ENCODE peak calls at places on chromosomes 7 and 10, in ten cellular contexts. V is stimulated activated CD8-positive, alpha-beta memory T cell treated with anti-CD3 and anti-CD28 coated beads, Interleukin-7, amount 100 ng/mL, for 48 hours; I is NCI-H1092 treated with DMSO at 0.1 percent for 48 hours; K is GM19239; P is EL; U is colonic mucosa; H is fibroblast of gingiva; L is Calu3; J is effector CD8-positive, alpha-beta T cell; C is activated gamma-delta T cell treated with anti-CD3 and anti-CD28 coated beads, Interleukin-2, amount 50 U/mL, for 16 hours. E is an unnamed sample.
A peak's percentile ranks its signal among the peaks of the same experiment; 100 is the strongest.

GRCh38 chr7:151647006-151647405 is 127.3 kb upstream of the RHEB start:
- DNase-seq in L (no peak), P (no peak), V (no peak), C (no peak), H (no peak), I (no peak), K (no peak), J (no peak), U (no peak), E (peak; percentile 35)

GRCh38 chr7:98760201-98760651 is 109.6 kb downstream of the TMEM130 start:
- DNase-seq in J (no peak), C (no peak), I (no peak), L (no peak), K (no peak), U (no peak), V (no peak), H (no peak), P (peak; percentile 46), E (peak; percentile 88)

GRCh38 chr10:112082134-112082533 is 101.4 kb downstream of the GPAM start:
- DNase-seq in V (no peak), K (no peak), L (no peak), I (no peak), H (no peak), P (no peak), C (no peak), U (peak; percentile 17), J (no peak), E (no peak)

GRCh38 chr10:22442063-22442462 is 96.8 kb downstream of the SPAG6 start:
- DNase-seq in P (no peak), U (no peak), V (no peak), I (no peak), J (no peak), H (no peak), L (no peak), C (no peak), K (no peak), E (no peak)

GRCh38 chr10:101223274-101224059 is 5.8 kb downstream of the LBX1 start:
- DNase-seq in I (no peak), U (no peak), J (no peak), V (no peak), H (no peak), L (no peak), K (no peak), C (no peak), P (no peak), E (no peak)

GRCh38 chr10:14056545-14057332 is 274.0 kb downstream of the FRMD4A start:
- DNase-seq in J (no peak), V (no peak), P (peak; percentile 80), C (no peak), K (no peak), I (peak; percentile 75), U (no peak), L (no peak), H (peak; percentile 97), E (no peak)

GRCh38 chr10:68135922-68136718 is 26.8 kb downstream of the MYPN start:
- DNase-seq in C (no peak), P (peak; percentile 91), K (no peak), J (no peak), U (peak; percentile 21), V (no peak), I (no peak), L (peak; percentile 52), H (peak; percentile 74), E (no peak)

GRCh38 chr10:8670461-8670860 is 616.0 kb downstream of the GATA3 start:
- DNase-seq in P (no peak), U (no peak), J (no peak), V (no peak), H (no peak), I (no peak), L (no peak), C (no peak), K (no peak), E (no peak)

GRCh38 chr7:29116361-29116760 is 30.0 kb downstream of the CPVL start:
- DNase-seq in H (no peak), C (no peak), J (no peak), K (no peak), L (no peak), V (no peak), U (no peak), I (no peak), P (no peak), E (no peak)

GRCh38 chr7:131231381-131232220 is 96.1 kb upstream of the MKLN1 start:
- DNase-seq in I (no peak), V (peak; percentile 30), K (peak; percentile 44), L (no peak), J (peak; percentile 6), U (peak; percentile 31), C (peak; percentile 48), H (peak; percentile 55), P (peak; percentile 36), E (peak; percentile 19)

GRCh38 chr10:1380075-1380793 is 324.0 kb downstream of the WDR37 start:
- DNase-seq in K (no peak), U (peak; percentile 14), H (no peak), L (no peak), V (no peak), J (no peak), C (no peak), I (no peak), P (no peak), E (no peak)

GRCh38 chr10:78604286-78604685 is 464.5 kb upstream of the ZMIZ1 start:
- DNase-seq in J (no peak), U (no peak), P (no peak), V (no peak), K (no peak), I (no peak), C (no peak), H (no peak), L (no peak), E (no peak)

GRCh38 chr10:65891073-65891981 is 1034.5 kb upstream of the LRRTM3 start:
- DNase-seq in K (no peak), I (no peak), J (no peak), L (no peak), U (no peak), H (no peak), C (no peak), V (no peak), P (no peak), E (no peak)

GRCh38 chr7:4665661-4666060 is 16.4 kb upstream of the FOXK1 start:
- DNase-seq in J (no peak), H (peak; percentile 89), C (no peak), V (no peak), L (no peak), K (no peak), P (peak; percentile 92), U (no peak), I (no peak), E (no peak)

GRCh38 chr7:99030951-99031350 is 113.0 kb downstream of the SMURF1 start:
- DNase-seq in I (no peak), C (no peak), J (no peak), K (no peak), P (no peak), V (no peak), H (peak; percentile 21), U (no peak), L (no peak), E (no peak)

GRCh38 chr10:93593749-93594148 is 7.3 kb downstream of the RBP4 start:
- DNase-seq in C (no peak), J (no peak), P (no peak), U (no peak), K (no peak), V (no peak), I (no peak), L (no peak), H (no peak), E (no peak)

GRCh38 chr7:84548366-84549085 is 353.9 kb upstream of the SEMA3A start:
- DNase-seq in J (no peak), H (peak; percentile 79), L (no peak), C (no peak), V (no peak), U (no peak), P (peak; percentile 79), K (no peak), I (no peak), E (no peak)

GRCh38 chr7:124724516-124725192 is 40.9 kb downstream of the GPR37 start:
- DNase-seq in K (no peak), U (no peak), C (no peak), L (no peak), P (no peak), I (no peak), V (no peak), J (no peak), H (no peak), E (no peak)

GRCh38 chr7:45922810-45923209 is 1.7 kb upstream of the IGFBP3 start:
- DNase-seq in J (no peak), I (peak; percentile 56), V (no peak), H (no peak), L (no peak), U (no peak), C (no peak), K (no peak), P (peak; percentile 15), E (no peak)

GRCh38 chr7:108291791-108292440 is 161.8 kb upstream of the LAMB4 start:
- DNase-seq in P (no peak), J (no peak), L (no peak), C (no peak), H (peak; percentile 86), I (no peak), U (no peak), K (no peak), V (no peak), E (no peak)

GRCh38 chr7:43784030-43785001 is 25.8 kb downstream of the BLVRA start:
- DNase-seq in L (no peak), P (no peak), U (no peak), C (no peak), J (no peak), K (peak; percentile 41), H (peak; percentile 13), V (no peak), I (no peak), E (no peak)

GRCh38 chr7:36589391-36589790 is 134.9 kb downstream of the AOAH start:
- DNase-seq in L (no peak), P (no peak), J (no peak), K (no peak), V (no peak), C (no peak), H (no peak), I (no peak), U (no peak), E (no peak)

GRCh38 chr10:29687411-29688160 is 52.8 kb upstream of the SVIL start:
- DNase-seq in I (no peak), J (no peak), U (no peak), L (no peak), P (no peak), V (no peak), K (no peak), H (peak; percentile 21), C (no peak), E (no peak)

GRCh38 chr7:44308741-44309270 is 16.6 kb downstream of the CAMK2B start:
- DNase-seq in L (no peak), H (no peak), I (no peak), V (no peak), J (no peak), U (peak; percentile 12), P (no peak), C (no peak), K (no peak), E (no peak)

GRCh38 chr10:110147961-110148360 is 59.4 kb upstream of the MXI1 start:
- DNase-seq in U (no peak), H (no peak), K (no peak), L (no peak), I (no peak), V (no peak), P (peak; percentile 15), J (no peak), C (no peak), E (no peak)

GRCh38 chr7:25835191-25835590 is 316.8 kb upstream of the NFE2L3 start:
- DNase-seq in K (no peak), I (no peak), U (no peak), L (no peak), C (no peak), V (no peak), H (no peak), P (peak; percentile 71), J (no peak), E (no peak)

GRCh38 chr7:16365177-16365576 is 56.2 kb downstream of the CRPPA start:
- DNase-seq in K (no peak), U (no peak), V (no peak), H (peak; percentile 12), J (no peak), L (no peak), C (no peak), I (no peak), P (no peak), E (no peak)

GRCh38 chr7:42253316-42253715 is 16.3 kb upstream of the GLI3 start:
- DNase-seq in P (peak; percentile 64), H (no peak), J (no peak), I (no peak), U (no peak), L (no peak), V (no peak), K (no peak), C (no peak), E (no peak)